ENCODE peak calls at places on chromosome 14, in seven cellular contexts. F is transverse colon; A is CD4-positive, alpha-beta memory T cell; G is neural progenitor cell; V is GM12878; S is CD4-positive, alpha-beta T cell; O is neuronal stem cell. J is an unnamed sample.

GRCh38 chr14:26577711-26578110 is 20.1 kb downstream of the NOVA1 start:
- DNase-seq in F (no peak), A (no peak), G (no peak), V (no peak), S (no peak), O (no peak), J (no peak)

GRCh38 chr14:94162466-94162865 is 11.7 kb upstream of the PPP4R4 start:
- DNase-seq in F (no peak), A (no peak), G (no peak), V (no peak), S (no peak), O (no peak), J (no peak)

GRCh38 chr14:90785876-90786450 is 30.3 kb downstream of the TTC7B start:
- DNase-seq in F (no peak), A (no peak), G (no peak), V (no peak), S (no peak), O (no peak), J (no peak)

GRCh38 chr14:41570415-41571155 is 36.1 kb upstream of the LRFN5 start:
- DNase-seq in F (no peak), A (no peak), G (no peak), V (no peak), S (no peak), O (no peak), J (no peak)

GRCh38 chr14:96285667-96286066 is 29.7 kb downstream of the BDKRB1 start:
- DNase-seq in F (no peak), A (no peak), G (no peak), V (no peak), S (no peak), O (no peak), J (no peak)

GRCh38 chr14:104515811-104516780 is 63.5 kb upstream of the C14orf180 start:
- DNase-seq in F (no peak), A (no peak), G (no peak), V (no peak), S (no peak), O (no peak), J (no peak)

GRCh38 chr14:89973234-89973823 is 17.6 kb downstream of the TDP1 start:
- DNase-seq in F (peak), A (peak), G (peak), V (peak), S (peak), O (peak), J (peak)

GRCh38 chr14:40616579-40616978 is 990.1 kb upstream of the LRFN5 start:
- DNase-seq in F (no peak), A (no peak), G (no peak), V (no peak), S (no peak), O (no peak), J (no peak)

GRCh38 chr14:50068496-50068895 is 47.9 kb downstream of the VCPKMT start:
- DNase-seq in F (no peak), A (no peak), G (no peak), V (no peak), S (no peak), O (no peak), J (no peak)

GRCh38 chr14:58746261-58746660 is 108.5 kb downstream of the DACT1 start:
- DNase-seq in F (no peak), A (no peak), G (no peak), V (no peak), S (no peak), O (no peak), J (peak)

GRCh38 chr14:61051046-61051445 is 70.0 kb downstream of the SLC38A6 start:
- DNase-seq in F (no peak), A (no peak), G (peak), V (no peak), S (no peak), O (no peak), J (no peak)

GRCh38 chr14:99274346-99275221 is 2.6 kb upstream of the BCL11B start:
- DNase-seq in F (peak), A (peak), G (peak), V (no peak), S (peak), O (peak), J (peak)

GRCh38 chr14:81205639-81206038 is 15.1 kb downstream of the GTF2A1 start:
- DNase-seq in F (no peak), A (no peak), G (no peak), V (no peak), S (no peak), O (no peak), J (no peak)

GRCh38 chr14:100679707-100680438 is 46.8 kb upstream of the DLK1 start:
- DNase-seq in F (no peak), A (no peak), G (no peak), V (no peak), S (no peak), O (no peak), J (no peak)

GRCh38 chr14:69101331-69101826 is 51.5 kb downstream of the DCAF5 start:
- DNase-seq in F (no peak), A (peak), G (peak), V (no peak), S (no peak), O (no peak), J (peak)

GRCh38 chr14:70735043-70735442 is 74.3 kb downstream of the MAP3K9 start:
- DNase-seq in F (no peak), A (no peak), G (no peak), V (no peak), S (no peak), O (no peak), J (no peak)

GRCh38 chr14:52025952-52026510 is 36.7 kb downstream of the RTRAF start:
- DNase-seq in F (no peak), A (no peak), G (no peak), V (no peak), S (no peak), O (no peak), J (no peak)

GRCh38 chr14:52026921-52027320 is 37.6 kb downstream of the RTRAF start:
- DNase-seq in F (no peak), A (no peak), G (no peak), V (no peak), S (no peak), O (no peak), J (no peak)

GRCh38 chr14:52021971-52022600 is 32.7 kb downstream of the RTRAF start:
- DNase-seq in F (no peak), A (no peak), G (no peak), V (peak), S (no peak), O (no peak), J (no peak)

GRCh38 chr14:52023518-52023917 is 34.2 kb downstream of the RTRAF start:
- DNase-seq in F (no peak), A (no peak), G (no peak), V (no peak), S (no peak), O (no peak), J (no peak)

GRCh38 chr14:52025310-52025709 is 36.0 kb downstream of the RTRAF start:
- DNase-seq in F (no peak), A (no peak), G (no peak), V (no peak), S (no peak), O (no peak), J (no peak)
- H3K27ac ChIP-seq in F (no peak), A (no peak), G (no peak), V (no peak), S (no peak), O (no peak), J (no peak)

DNA sequence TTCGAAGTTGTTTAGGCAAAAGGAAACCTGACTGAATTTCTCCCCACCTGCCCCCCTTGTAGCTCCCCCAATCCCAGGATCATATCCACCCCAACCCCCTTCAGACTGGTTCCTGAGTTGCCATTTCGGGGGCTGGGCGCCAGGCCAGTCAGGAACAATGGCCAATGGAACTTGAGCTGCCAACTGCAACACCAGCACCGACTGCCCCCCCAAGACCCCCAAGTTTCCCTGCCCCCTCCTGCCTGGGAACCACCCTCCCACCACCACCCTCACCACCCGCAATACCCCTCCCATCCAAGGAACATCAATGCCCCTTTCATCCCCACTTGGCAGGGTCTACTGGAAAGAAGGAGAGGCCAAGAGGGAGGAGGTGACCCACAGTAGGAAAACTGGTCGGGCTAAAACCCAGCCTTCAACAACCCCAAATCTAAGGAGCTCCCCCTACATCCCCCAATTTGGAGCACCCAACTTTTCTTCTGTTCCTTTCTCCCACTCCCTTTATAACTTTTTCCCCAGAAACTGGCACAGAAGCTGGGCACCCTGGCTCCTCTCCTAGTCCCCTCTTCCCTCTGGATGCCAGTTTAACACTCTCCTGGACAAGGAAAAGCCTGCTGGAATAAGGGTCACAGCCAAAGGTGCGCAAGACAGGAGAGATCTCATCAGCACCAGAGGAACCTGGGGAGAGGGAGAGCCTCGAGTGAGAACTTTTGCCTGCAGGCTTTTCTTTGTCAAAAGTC is 1.6 kb upstream of the NDRG2 start:
- DNase-seq in F (no peak), A (no peak), G (no peak), V (no peak), S (no peak), O (no peak), J (no peak)
- H3K27ac ChIP-seq in F (peak), A (no peak), G (no peak), V (no peak), S (no peak), O (no peak), J (no peak)

GRCh38 chr14:74571901-74572828 is 39.9 kb downstream of the LTBP2 start:
- DNase-seq in F (peak), A (no peak), G (no peak), V (no peak), S (no peak), O (no peak), J (peak)

GRCh38 chr14:74570696-74571095 is 41.3 kb downstream of the LTBP2 start:
- DNase-seq in F (no peak), A (no peak), G (no peak), V (no peak), S (no peak), O (no peak), J (no peak)

GRCh38 chr14:74569826-74570591 is 42.0 kb downstream of the LTBP2 start:
- DNase-seq in F (no peak), A (no peak), G (no peak), V (no peak), S (no peak), O (no peak), J (no peak)

GRCh38 chr14:74572829-74573360 is 39.1 kb downstream of the LTBP2 start:
- DNase-seq in F (no peak), A (no peak), G (no peak), V (no peak), S (no peak), O (no peak), J (no peak)

DNA sequence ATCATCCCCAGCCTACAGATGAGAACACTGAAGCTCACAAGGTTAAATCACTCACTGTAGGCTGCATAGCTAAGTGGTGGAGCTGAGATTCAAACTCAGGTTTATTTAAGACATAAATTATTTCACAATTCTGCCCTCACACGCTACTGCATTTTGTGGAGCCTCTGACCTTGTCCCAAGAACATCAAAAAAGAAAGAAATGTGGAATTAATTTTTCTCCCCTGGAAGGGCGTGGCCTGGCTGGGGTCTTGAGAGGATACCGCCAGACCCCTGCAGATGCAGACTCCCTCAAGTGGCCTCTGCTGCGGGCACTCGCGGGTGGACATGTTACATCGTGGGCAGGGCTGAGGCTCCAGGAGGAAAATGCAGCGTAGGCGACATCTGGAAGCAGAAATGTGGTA is 40.6 kb downstream of the LTBP2 start:
- DNase-seq in F (no peak), A (no peak), G (no peak), V (no peak), S (no peak), O (no peak), J (no peak)
- H3K27ac ChIP-seq in F (peak), A (no peak), G (no peak), V (no peak), S (no peak), O (no peak), J (peak)

GRCh38 chr14:34053666-34054065 is 102.8 kb upstream of the EGLN3 start:
- DNase-seq in F (peak), A (no peak), G (no peak), V (no peak), S (no peak), O (no peak), J (no peak)
- H3K27ac ChIP-seq in F (peak), A (no peak), G (no peak), V (no peak), S (no peak), O (no peak), J (no peak)

GRCh38 chr14:52227559-52228222 is 39.8 kb upstream of the PTGDR start:
- DNase-seq in F (peak), A (no peak), G (no peak), V (no peak), S (no peak), O (no peak), J (no peak)
- H3K27ac ChIP-seq in F (peak), A (no peak), G (no peak), V (no peak), S (no peak), O (no peak), J (no peak)

DNA sequence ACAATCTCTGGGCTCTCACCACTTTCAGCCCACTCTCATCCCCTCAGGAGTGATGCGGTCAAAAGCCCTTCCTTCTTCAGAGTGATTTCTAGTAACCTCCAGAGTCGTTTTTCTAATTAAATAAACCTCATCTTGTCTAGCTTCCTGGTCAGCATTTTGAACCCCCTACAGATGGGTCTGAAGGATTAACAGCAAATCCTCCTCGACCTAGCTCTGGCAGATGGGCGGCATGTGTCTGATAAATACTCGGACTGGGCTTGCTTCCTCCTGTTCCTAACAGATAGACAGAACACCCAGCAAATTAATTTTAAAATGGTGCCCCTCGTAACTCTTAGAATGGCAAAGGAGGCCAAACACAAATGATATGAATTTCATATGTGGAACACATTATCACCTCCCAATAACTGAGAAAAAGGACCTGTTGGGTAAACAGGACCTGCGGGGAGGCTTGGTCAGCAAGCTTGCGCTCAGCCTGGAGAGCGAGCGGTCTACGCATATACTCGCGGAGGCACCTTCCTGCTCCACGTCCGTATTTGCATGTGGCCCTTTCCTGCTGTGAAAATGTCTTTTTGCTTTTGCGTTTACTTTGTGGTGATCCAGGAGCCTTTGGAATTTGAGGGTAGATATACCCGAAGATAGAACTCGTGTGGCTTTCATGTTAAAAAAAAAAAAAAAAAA is 79.7 kb downstream of the OTX2 start:
- DNase-seq in F (no peak), A (no peak), G (peak), V (no peak), S (no peak), O (no peak), J (no peak)
- H3K27ac ChIP-seq in F (no peak), A (no peak), G (no peak), V (no peak), S (no peak), O (no peak), J (no peak)

GRCh38 chr14:44914849-44915248 is 46.9 kb downstream of the KLHL28 start:
- DNase-seq in F (no peak), A (no peak), G (peak), V (no peak), S (no peak), O (no peak), J (no peak)

GRCh38 chr14:44910826-44911225 is 50.9 kb downstream of the KLHL28 start:
- DNase-seq in F (no peak), A (no peak), G (no peak), V (no peak), S (no peak), O (no peak), J (no peak)

DNA sequence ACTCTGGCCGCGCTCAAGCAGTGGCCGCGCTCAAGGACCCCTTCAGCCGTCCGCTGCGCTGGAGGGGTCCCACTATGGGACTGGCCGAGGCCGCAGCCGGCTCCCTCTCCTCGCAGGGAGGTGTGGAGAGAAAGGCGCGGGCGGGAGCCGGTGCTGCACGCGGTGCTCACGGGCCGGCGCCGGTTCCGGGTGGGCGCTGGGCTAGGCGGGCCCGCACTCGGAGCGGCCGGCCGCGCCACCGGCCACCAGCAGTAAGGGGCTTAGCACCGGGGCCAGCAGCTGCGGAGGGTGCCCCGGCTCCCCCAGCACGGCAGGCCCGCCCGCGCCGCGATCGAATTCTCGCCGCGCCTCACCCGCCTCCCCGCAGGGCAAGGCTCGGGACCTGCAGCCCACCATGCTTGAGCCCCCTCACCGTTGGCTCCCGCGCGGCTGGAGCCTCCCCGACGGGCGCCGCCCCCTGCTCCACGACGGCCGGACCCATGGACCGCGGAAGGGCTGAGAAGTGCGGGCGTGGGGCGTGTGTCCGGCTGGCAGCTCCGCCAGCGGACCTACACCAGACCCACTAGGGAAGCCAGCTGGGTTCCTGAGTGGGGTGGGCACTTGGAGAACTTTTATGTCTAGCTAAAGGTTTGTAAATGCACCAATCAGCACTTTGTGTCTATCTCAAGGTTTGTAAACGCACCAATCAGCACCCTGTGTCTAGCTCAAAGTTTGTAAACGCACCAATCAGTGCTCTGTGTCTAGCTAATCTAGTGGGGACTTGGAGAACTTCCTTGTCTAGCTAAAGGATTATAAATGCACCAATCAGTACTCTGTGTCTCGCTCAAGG is 49.5 kb downstream of the KLHL28 start:
- DNase-seq in F (no peak), A (no peak), G (no peak), V (no peak), S (no peak), O (no peak), J (no peak)
- H3K27ac ChIP-seq in F (no peak), A (no peak), G (no peak), V (no peak), S (no peak), O (no peak), J (no peak)